ENCODE peak calls at places on chromosomes 4 and X, in nine cellular contexts. I, Z, X, P, D, O, J, Y and A are unnamed samples.

GRCh38 chrX:46727445-46727844 is 31.5 kb downstream of the SLC9A7 start:
- DNase-seq in I (no peak), Z (no peak), X (no peak), P (no peak), D (no peak), O (no peak), J (no peak), Y (no peak), A (no peak)

GRCh38 chrX:3811331-3812311 is 98.2 kb upstream of the PRKX start:
- DNase-seq in I (peak), Z (peak), X (peak), P (peak), D (no peak), O (peak), J (peak), Y (peak), A (no peak)

GRCh38 chrX:1450381-1451161 is 2.1 kb downstream of the ASMTL start:
- DNase-seq in I (no peak), Z (no peak), X (no peak), P (no peak), D (no peak), O (no peak), J (no peak), Y (no peak), A (no peak)

GRCh38 chr4:138696771-138697170 is 318.8 kb upstream of the NOCT start:
- DNase-seq in I (no peak), Z (no peak), X (no peak), P (no peak), D (no peak), O (no peak), J (no peak), Y (peak), A (no peak)

GRCh38 chr4:2515835-2516550 is 20.5 kb upstream of the FAM193A start:
- DNase-seq in I (no peak), Z (no peak), X (no peak), P (no peak), D (no peak), O (no peak), J (no peak), Y (no peak), A (no peak)

GRCh38 chrX:38816158-38816557 is 14.9 kb downstream of the MID1IP1 start:
- DNase-seq in I (no peak), Z (peak), X (no peak), P (no peak), D (no peak), O (no peak), J (no peak), Y (no peak), A (no peak)

GRCh38 chr4:155889036-155889793 is 14.3 kb upstream of the TDO2 start:
- DNase-seq in I (peak), Z (no peak), X (no peak), P (peak), D (peak), O (peak), J (no peak), Y (peak), A (no peak)

GRCh38 chr4:184924516-184924915 is 93.8 kb upstream of the HELT start:
- DNase-seq in I (no peak), Z (no peak), X (no peak), P (peak), D (no peak), O (no peak), J (no peak), Y (no peak), A (no peak)

GRCh38 chrX:133921764-133922389 is 63.5 kb downstream of the GPC3 start:
- DNase-seq in I (peak), Z (peak), X (peak), P (peak), D (peak), O (peak), J (peak), Y (peak), A (no peak)

GRCh38 chr4:138037716-138038115 is 204.4 kb downstream of the SLC7A11 start:
- DNase-seq in I (no peak), Z (no peak), X (no peak), P (no peak), D (no peak), O (peak), J (no peak), Y (no peak), A (no peak)

GRCh38 chr4:71602271-71602890 is 181.5 kb downstream of the GC start:
- DNase-seq in I (no peak), Z (no peak), X (no peak), P (no peak), D (peak), O (no peak), J (no peak), Y (peak), A (no peak)

GRCh38 chr4:182847956-182848450 is 69.2 kb downstream of the DCTD start:
- DNase-seq in I (no peak), Z (no peak), X (no peak), P (no peak), D (no peak), O (no peak), J (no peak), Y (no peak), A (no peak)

GRCh38 chr4:37816006-37816405 is 10.5 kb upstream of the PGM2 start:
- DNase-seq in I (no peak), Z (no peak), X (no peak), P (peak), D (no peak), O (no peak), J (no peak), Y (no peak), A (no peak)

GRCh38 chr4:73450398-73451004 is 14.5 kb downstream of the AFP start:
- DNase-seq in I (no peak), Z (no peak), X (no peak), P (no peak), D (peak), O (peak), J (no peak), Y (peak), A (no peak)

GRCh38 chrX:145394344-145394743 is 147.0 kb downstream of the SPANXN1 start:
- DNase-seq in I (no peak), Z (no peak), X (no peak), P (no peak), D (no peak), O (no peak), J (no peak), Y (no peak), A (no peak)

GRCh38 chr4:139647184-139647583 is 18.4 kb upstream of the MGST2 start:
- DNase-seq in I (no peak), Z (no peak), X (no peak), P (peak), D (no peak), O (no peak), J (no peak), Y (no peak), A (no peak)

GRCh38 chrX:11244641-11245040 is 48.6 kb upstream of the AMELX start:
- DNase-seq in I (no peak), Z (no peak), X (no peak), P (no peak), D (no peak), O (no peak), J (no peak), Y (no peak), A (no peak)

GRCh38 chrX:54423161-54423888 is 16.9 kb upstream of the TSR2 start:
- DNase-seq in I (peak), Z (no peak), X (no peak), P (no peak), D (no peak), O (no peak), J (no peak), Y (peak), A (no peak)